ENCODE peak calls at places on chromosomes 2 and 18, in seven cellular contexts. S is stimulated activated naive CD8-positive, alpha-beta T cell treated with anti-CD3 and anti-CD28 coated beads, Interleukin-15, amount 100 ng/mL, for 72 hours; A is stimulated activated CD4-positive, alpha-beta T cell treated with anti-CD3 and anti-CD28 coated beads, Interleukin-2, amount 100 ng/mL, for 48 hours; E is immature natural killer cell; W is stimulated activated CD8-positive, alpha-beta memory T cell treated with anti-CD3 and anti-CD28 coated beads, Interleukin-7, amount 100 ng/mL, for 4 hours; Y is cardiac muscle cell; Q is NCI-H82. D is an unnamed sample.

GRCh38 chr2:231367178-231367577 is 28.3 kb upstream of the B3GNT7 start:
- DNase-seq in S (no peak), A (no peak), E (no peak), W (no peak), Y (no peak), Q (peak; percentile 69), D (no peak)

GRCh38 chr2:12720752-12721151 is 4.0 kb downstream of the TRIB2 start:
- DNase-seq in S (no peak), A (no peak), E (no peak), W (no peak), Y (no peak), Q (no peak), D (no peak)

GRCh38 chr2:179071810-179072355 is 21.9 kb upstream of the CCDC141 start:
- DNase-seq in S (no peak), A (no peak), E (no peak), W (no peak), Y (no peak), Q (no peak), D (no peak)

GRCh38 chr2:239252433-239253200 is 148.2 kb downstream of the HDAC4 start:
- DNase-seq in S (no peak), A (no peak), E (no peak), W (no peak), Y (peak; percentile 43), Q (no peak), D (no peak)

GRCh38 chr2:126696644-126697520 is 40.9 kb downstream of the GYPC start:
- DNase-seq in S (no peak), A (no peak), E (no peak), W (no peak), Y (no peak), Q (no peak), D (no peak)

GRCh38 chr18:49585781-49586663 is 24.2 kb downstream of the LIPG start:
- DNase-seq in S (no peak), A (no peak), E (no peak), W (no peak), Y (no peak), Q (no peak), D (no peak)

GRCh38 chr2:177625744-177626655 is 233.4 kb downstream of the AGPS start:
- DNase-seq in S (no peak), A (no peak), E (no peak), W (no peak), Y (no peak), Q (no peak), D (no peak)

GRCh38 chr2:225041871-225042799 is at the start of gene DOCK10:
- DNase-seq in S (peak; percentile 43), A (no peak), E (peak; percentile 62), W (peak; percentile 80), Y (peak; percentile 64), Q (no peak), D (peak; percentile 26)

GRCh38 chr2:108129636-108130035 is 110.1 kb upstream of the SULT1C3 start:
- DNase-seq in S (no peak), A (no peak), E (no peak), W (no peak), Y (no peak), Q (no peak), D (no peak)

D was measured in HS-5.